ENCODE peak calls at places on chromosomes 6 and 20, in eight cellular contexts. S, F, H, Y, Q, E, K and B are unnamed samples.
A peak's percentile ranks its signal among the peaks of the same experiment; 100 is the strongest.

GRCh38 chr6:33198853-33199436 is 1.5 kb downstream of the RXRB start:
- DNase-seq in S (no peak), F (no peak), H (no peak), Y (no peak), Q (no peak), E (no peak), K (no peak), B (no peak)

GRCh38 chr6:5995705-5996686 is 10.7 kb downstream of the NRN1 start:
- DNase-seq in S (no peak), F (peak; percentile 61), H (no peak), Y (no peak), Q (peak; percentile 63), E (no peak), K (peak; percentile 66), B (no peak)

GRCh38 chr6:106084106-106084963 is 1.8 kb upstream of the PRDM1 start:
- DNase-seq in S (peak; percentile 78), F (peak; percentile 52), H (peak; percentile 49), Y (no peak), Q (peak; percentile 59), E (no peak), K (no peak), B (no peak)

GRCh38 chr20:13546497-13547131 is 92.1 kb downstream of the TASP1 start:
- DNase-seq in S (peak; percentile 71), F (peak; percentile 59), H (peak; percentile 29), Y (peak; percentile 13), Q (peak; percentile 81), E (peak; percentile 55), K (peak; percentile 77), B (peak; percentile 28)

GRCh38 chr6:126258150-126258549 is 81.8 kb upstream of the CENPW start:
- DNase-seq in S (no peak), F (no peak), H (no peak), Y (no peak), Q (no peak), E (no peak), K (peak; percentile 40), B (no peak)

GRCh38 chr20:41361757-41362747 is 4.6 kb downstream of the EMILIN3 start:
- DNase-seq in S (no peak), F (peak; percentile 19), H (no peak), Y (no peak), Q (peak; percentile 58), E (no peak), K (no peak), B (no peak)

GRCh38 chr6:35092362-35093117 is 48.6 kb downstream of the TCP11 start:
- DNase-seq in S (peak; percentile 72), F (no peak), H (no peak), Y (no peak), Q (no peak), E (no peak), K (no peak), B (no peak)

GRCh38 chr20:38377039-38377715 is 30.9 kb downstream of the LBP start:
- DNase-seq in S (no peak), F (no peak), H (no peak), Y (no peak), Q (peak; percentile 32), E (no peak), K (no peak), B (no peak)

GRCh38 chr6:46486186-46486585 is 5.1 kb downstream of the RCAN2 start:
- DNase-seq in S (no peak), F (no peak), H (no peak), Y (no peak), Q (no peak), E (no peak), K (no peak), B (no peak)

GRCh38 chr20:39752235-39752876 is 790.2 kb downstream of the DHX35 start:
- DNase-seq in S (no peak), F (no peak), H (no peak), Y (no peak), Q (no peak), E (no peak), K (no peak), B (no peak)

GRCh38 chr20:58046311-58046710 is 182.1 kb downstream of the ANKRD60 start:
- DNase-seq in S (no peak), F (no peak), H (no peak), Y (no peak), Q (no peak), E (no peak), K (no peak), B (no peak)